ENCODE peak calls at places on chromosome 17, in six cellular contexts. M is pons, V is neural progenitor cell, Q is IMR-90, K is GF-D8, B is amniotic stem cell. S is an unnamed sample.

GRCh38 chr17:28520687-28521086 is 14.5 kb downstream of the FOXN1 start:
- DNase-seq in V (no peak), M (no peak), Q (no peak), B (no peak), K (no peak), S (no peak)

GRCh38 chr17:81967533-81968395 is 6.8 kb upstream of the NOTUM start:
- DNase-seq in Q (peak), V (peak), M (peak), B (no peak), K (no peak), S (peak)

GRCh38 chr17:60421273-60422161 is 772 bp upstream of the CHCT1 start:
- DNase-seq in K (peak), V (peak), B (peak), Q (peak), M (peak), S (peak)

GRCh38 chr17:44906010-44906646 is 6.9 kb upstream of the EFTUD2 start:
- DNase-seq in Q (peak), M (peak), B (peak), K (no peak), V (no peak), S (no peak)

GRCh38 chr17:47949951-47950350 is 7.7 kb downstream of the PRR15L start:
- DNase-seq in V (no peak), Q (no peak), K (no peak), M (no peak), B (no peak), S (no peak)

GRCh38 chr17:18261146-18261515 is 669 bp downstream of the MIEF2 start:
- DNase-seq in M (no peak), V (peak), K (no peak), Q (peak), B (peak), S (no peak)

GRCh38 chr17:58677204-58677880 is 14.5 kb downstream of the TEX14 start:
- DNase-seq in Q (peak), M (no peak), V (no peak), B (no peak), K (no peak), S (no peak)

GRCh38 chr17:78818932-78819331 is 21.7 kb downstream of the USP36 start:
- DNase-seq in V (no peak), K (peak), M (no peak), B (no peak), Q (no peak), S (no peak)

GRCh38 chr17:34725008-34725407 is 145.6 kb downstream of the TMEM132E start:
- DNase-seq in V (no peak), M (no peak), K (no peak), Q (no peak), B (no peak), S (no peak)

GRCh38 chr17:65334391-65334790 is 197.2 kb downstream of the RGS9 start:
- DNase-seq in Q (no peak), K (no peak), M (no peak), B (no peak), V (no peak), S (no peak)

GRCh38 chr17:77832180-77832560 is 126.3 kb upstream of the TNRC6C start:
- DNase-seq in V (no peak), M (no peak), B (no peak), K (no peak), Q (no peak), S (no peak)

GRCh38 chr17:21160401-21160800 is 33.6 kb downstream of the DHRS7B start:
- DNase-seq in V (no peak), K (no peak), M (no peak), B (no peak), Q (no peak), S (no peak)

GRCh38 chr17:64357191-64357981 is 33.3 kb downstream of the PECAM1 start:
- DNase-seq in B (peak), M (peak), K (no peak), V (no peak), Q (peak), S (no peak)

S was measured in globus pallidus.